ENCODE peak calls at places on chromosomes 5 and 9, in five cellular contexts. E is endothelial cell, W is fibroblast of the aortic adventitia, N is astrocyte of the spinal cord, M is PC-3. H is an unnamed sample.

GRCh38 chr5:68074048-68074632 is 141.4 kb upstream of the PIK3R1 start:
- DNase-seq in E (no peak), W (peak; percentile 12), N (no peak), M (no peak), H (no peak)

GRCh38 chr9:77864096-77864889 is 167.3 kb downstream of the GNAQ start:
- DNase-seq in E (no peak), W (peak; percentile 85), N (no peak), M (no peak), H (no peak)

GRCh38 chr5:93674866-93675457 is 66.4 kb downstream of the POU5F2 start:
- DNase-seq in E (no peak), W (no peak), N (no peak), M (no peak), H (no peak)

GRCh38 chr5:37477426-37477825 is 98.3 kb downstream of the WDR70 start:
- DNase-seq in E (no peak), W (no peak), N (no peak), M (no peak), H (no peak)

GRCh38 chr9:102113191-102113590 is 374.7 kb upstream of the GRIN3A start:
- DNase-seq in E (no peak), W (no peak), N (peak; percentile 0), M (no peak), H (no peak)

GRCh38 chr5:16178745-16179372 is 732 bp downstream of the MARCHF11 start:
- DNase-seq in E (peak; percentile 94), W (peak; percentile 50), N (peak; percentile 72), M (peak; percentile 50), H (peak; percentile 11)

GRCh38 chr9:85185486-85186217 is 516.1 kb downstream of the NTRK2 start:
- DNase-seq in E (no peak), W (no peak), N (peak; percentile 3), M (no peak), H (peak; percentile 22)

GRCh38 chr9:124062172-124062571 is 50.6 kb downstream of the LHX2 start:
- DNase-seq in E (no peak), W (no peak), N (no peak), M (no peak), H (no peak)

GRCh38 chr5:171418982-171419662 is at the start of gene FGF18:
- DNase-seq in E (peak; percentile 49), W (peak; percentile 51), N (peak; percentile 70), M (peak; percentile 50), H (peak; percentile 37)

GRCh38 chr5:1510151-1510561 is 13.6 kb downstream of the LPCAT1 start:
- DNase-seq in E (no peak), W (no peak), N (no peak), M (no peak), H (no peak)

GRCh38 chr5:42888771-42889170 is 77.1 kb upstream of the SELENOP start:
- DNase-seq in E (no peak), W (no peak), N (no peak), M (no peak), H (no peak)

GRCh38 chr5:126988021-126988569 is 42.3 kb downstream of the MARCHF3 start:
- DNase-seq in E (no peak), W (no peak), N (no peak), M (no peak), H (no peak)

GRCh38 chr5:119406551-119406950 is 45.7 kb upstream of the HSD17B4 start:
- DNase-seq in E (no peak), W (no peak), N (no peak), M (no peak), H (no peak)

GRCh38 chr5:143400541-143401252 is 2.8 kb downstream of the NR3C1 start:
- DNase-seq in E (no peak), W (peak; percentile 68), N (peak; percentile 60), M (no peak), H (peak; percentile 71)

GRCh38 chr5:15354011-15354410 is 146.0 kb upstream of the FBXL7 start:
- DNase-seq in E (no peak), W (no peak), N (no peak), M (no peak), H (no peak)

GRCh38 chr9:123319541-123320339 is 36.3 kb upstream of the CRB2 start:
- DNase-seq in E (no peak), W (no peak), N (no peak), M (no peak), H (no peak)

GRCh38 chr9:69097053-69097452 is 61.5 kb downstream of the FXN start:
- DNase-seq in E (no peak), W (peak; percentile 91), N (peak; percentile 79), M (no peak), H (peak; percentile 78)

GRCh38 chr5:10111575-10111974 is 138.1 kb downstream of the ATPSCKMT start:
- DNase-seq in E (peak; percentile 47), W (peak; percentile 61), N (peak; percentile 59), M (peak; percentile 92), H (peak; percentile 39)

GRCh38 chr9:132244582-132245455 is 83.0 kb downstream of the NTNG2 start:
- DNase-seq in E (no peak), W (peak; percentile 53), N (no peak), M (no peak), H (no peak)

GRCh38 chr9:78574354-78575036 is 277.6 kb downstream of the PSAT1 start:
- DNase-seq in E (no peak), W (no peak), N (peak; percentile 44), M (no peak), H (peak; percentile 86)

GRCh38 chr5:102385365-102385764 is 89.3 kb upstream of the SLCO4C1 start:
- DNase-seq in E (no peak), W (no peak), N (no peak), M (no peak), H (no peak)

GRCh38 chr5:128213340-128213739 is 129.8 kb downstream of the SLC12A2 start:
- DNase-seq in E (peak; percentile 67), W (peak; percentile 88), N (peak; percentile 81), M (peak; percentile 84), H (no peak)

GRCh38 chr9:29514336-29514735 is 1941.1 kb upstream of the C9orf72 start:
- DNase-seq in E (no peak), W (peak; percentile 0), N (no peak), M (no peak), H (no peak)

GRCh38 chr9:131738838-131739191 is 1.1 kb downstream of the RAPGEF1 start:
- DNase-seq in E (no peak), W (no peak), N (no peak), M (peak; percentile 52), H (no peak)

GRCh38 chr5:74642543-74642863 is 2.0 kb upstream of the ENC1 start:
- DNase-seq in E (no peak), W (no peak), N (no peak), M (peak; percentile 15), H (no peak)

GRCh38 chr5:110058175-110058574 is 368.4 kb downstream of the MAN2A1 start:
- DNase-seq in E (no peak), W (no peak), N (no peak), M (no peak), H (no peak)

GRCh38 chr5:1479581-1480188 is 34.4 kb upstream of the SLC6A3 start:
- DNase-seq in E (peak; percentile 63), W (peak; percentile 66), N (peak; percentile 17), M (peak; percentile 35), H (no peak)

GRCh38 chr5:144191998-144192397 is 21.3 kb downstream of the KCTD16 start:
- DNase-seq in E (no peak), W (peak; percentile 79), N (peak; percentile 79), M (peak; percentile 70), H (peak; percentile 44)

GRCh38 chr5:56610093-56610698 is 205.2 kb upstream of the MAP3K1 start:
- DNase-seq in E (no peak), W (no peak), N (no peak), M (peak; percentile 25), H (peak; percentile 44)

GRCh38 chr5:149133795-149134777 is 7.2 kb upstream of the ABLIM3 start:
- DNase-seq in E (no peak), W (peak; percentile 85), N (peak; percentile 88), M (peak; percentile 100), H (peak; percentile 71)

GRCh38 chr5:149130121-149130931 is 11.0 kb upstream of the ABLIM3 start:
- DNase-seq in E (no peak), W (peak; percentile 47), N (no peak), M (peak; percentile 85), H (no peak)

GRCh38 chr5:149130932-149131273 is 10.4 kb upstream of the ABLIM3 start:
- DNase-seq in E (no peak), W (no peak), N (no peak), M (peak; percentile 89), H (no peak)

GRCh38 chr5:149134778-149135169 is 6.5 kb upstream of the ABLIM3 start:
- DNase-seq in E (no peak), W (no peak), N (no peak), M (no peak), H (peak; percentile 75)

GRCh38 chr5:149132474-149132873 is 8.8 kb upstream of the ABLIM3 start:
- DNase-seq in E (no peak), W (no peak), N (no peak), M (no peak), H (no peak)
- TF ChIP-seq CTCF in E (no peak), W (no peak), N (no peak), M (no peak), H (no peak)

GRCh38 chr9:136462664-136463063 is 20.2 kb downstream of the SEC16A start:
- DNase-seq in E (no peak), W (no peak), N (no peak), M (no peak), H (no peak)

GRCh38 chr9:136457326-136457725 is 17.7 kb upstream of the INPP5E start:
- DNase-seq in E (no peak), W (no peak), N (no peak), M (no peak), H (no peak)

GRCh38 chr9:136456257-136456656 is 16.6 kb upstream of the INPP5E start:
- DNase-seq in E (no peak), W (no peak), N (no peak), M (no peak), H (no peak)

GRCh38 chr9:136460772-136461325 is 21.2 kb upstream of the INPP5E start:
- DNase-seq in E (no peak), W (no peak), N (no peak), M (no peak), H (no peak)

GRCh38 chr9:136459425-136459824 is 19.8 kb upstream of the INPP5E start:
- DNase-seq in E (no peak), W (no peak), N (no peak), M (no peak), H (no peak)
- TF ChIP-seq CTCF in E (no peak), W (no peak), N (no peak), M (no peak), H (no peak)

DNA sequence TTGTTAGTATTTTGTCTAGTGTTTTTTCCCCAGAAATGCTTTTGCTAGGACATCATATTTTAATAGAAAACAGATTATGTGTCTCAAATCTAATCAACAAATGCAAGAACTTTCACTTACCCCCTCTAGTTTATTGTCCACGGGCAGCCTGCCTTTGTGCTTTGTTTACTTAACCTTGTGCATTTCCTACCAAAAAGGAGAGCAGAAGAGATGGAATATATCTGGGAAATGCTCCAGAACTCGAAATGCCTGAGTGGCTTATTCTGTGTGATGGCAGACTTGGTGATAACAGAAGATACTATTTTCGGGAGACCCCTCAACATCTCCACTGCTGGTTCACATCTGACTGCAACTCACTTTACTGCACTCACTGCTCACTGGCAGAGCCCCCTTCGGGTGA is 33.3 kb upstream of the SPDL1 start:
- DNase-seq in E (no peak), W (no peak), N (no peak), M (no peak), H (no peak)
- TF ChIP-seq CTCF in E (no peak), W (no peak), N (no peak), M (no peak), H (no peak)

DNA sequence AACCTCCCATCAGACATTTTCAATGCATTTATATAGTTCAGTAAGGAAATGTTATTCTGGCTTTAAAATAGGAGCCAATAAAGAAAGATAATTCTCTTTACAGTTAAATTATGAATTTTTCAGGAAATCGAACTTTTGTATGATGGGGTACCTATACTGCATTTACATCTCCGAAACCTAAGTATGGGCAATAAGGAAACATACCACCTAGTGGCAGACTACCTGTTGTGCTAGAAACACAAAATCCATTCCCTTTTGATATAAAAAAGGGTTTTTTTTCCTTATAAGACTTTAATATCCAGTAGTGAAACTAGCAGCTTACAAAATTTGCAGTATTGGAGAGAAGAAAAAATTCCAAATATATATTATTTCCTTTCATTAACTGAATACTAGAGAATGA is 21.3 kb upstream of the VLDLR start:
- DNase-seq in E (no peak), W (no peak), N (no peak), M (no peak), H (no peak)
- TF ChIP-seq CTCF in E (peak; percentile 16), W (no peak), N (no peak), M (peak; percentile 46), H (peak; percentile 35)